ENCODE peak calls at places on chromosomes 2 and 18, in nine cellular contexts. One of them, this sample, is unnamed.
A peak's percentile ranks its signal among the peaks of the same experiment; 100 is the strongest.

GRCh38 chr18:32771169-32771751 is 1.6 kb downstream of the KLHL14 start:
- DNase-seq in stimulated activated CD8-positive, alpha-beta memory T cell treated with anti-CD3 and anti-CD28 coated beads, Interleukin-15, amount 100 ng/mL, for 48 hours: no peak
- DNase-seq in NCI-H2081: peak; percentile 58
- DNase-seq in activated effector memory CD4-positive, alpha-beta T cell treated with Interleukin-2 at 50 U/mL for 16 hours: no peak
- DNase-seq in fibroblast of lung: no peak
- DNase-seq in T-cell: no peak
- DNase-seq in EL: no peak
- DNase-seq in transverse colon: no peak
- DNase-seq in RWPE1: no peak
- DNase-seq in this sample: no peak

GRCh38 chr2:151860210-151860609 is 32.0 kb upstream of the ARL5A start:
- DNase-seq in T-cell: no peak
- DNase-seq in EL: no peak
- DNase-seq in RWPE1: no peak
- DNase-seq in activated effector memory CD4-positive, alpha-beta T cell treated with Interleukin-2 at 50 U/mL for 16 hours: no peak
- DNase-seq in fibroblast of lung: no peak
- DNase-seq in transverse colon: no peak
- DNase-seq in stimulated activated CD8-positive, alpha-beta memory T cell treated with anti-CD3 and anti-CD28 coated beads, Interleukin-15, amount 100 ng/mL, for 48 hours: no peak
- DNase-seq in NCI-H2081: no peak
- DNase-seq in this sample: no peak

GRCh38 chr2:26178746-26179436 is 6.0 kb downstream of the GAREM2 start:
- DNase-seq in NCI-H2081: no peak
- DNase-seq in RWPE1: no peak
- DNase-seq in stimulated activated CD8-positive, alpha-beta memory T cell treated with anti-CD3 and anti-CD28 coated beads, Interleukin-15, amount 100 ng/mL, for 48 hours: no peak
- DNase-seq in EL: peak; percentile 31
- DNase-seq in transverse colon: peak; percentile 56
- DNase-seq in activated effector memory CD4-positive, alpha-beta T cell treated with Interleukin-2 at 50 U/mL for 16 hours: no peak
- DNase-seq in T-cell: no peak
- DNase-seq in fibroblast of lung: no peak
- DNase-seq in this sample: no peak

GRCh38 chr2:222950886-222951285 is 90.0 kb downstream of the ACSL3 start:
- DNase-seq in activated effector memory CD4-positive, alpha-beta T cell treated with Interleukin-2 at 50 U/mL for 16 hours: no peak
- DNase-seq in transverse colon: no peak
- DNase-seq in T-cell: no peak
- DNase-seq in fibroblast of lung: peak; percentile 41
- DNase-seq in RWPE1: peak; percentile 45
- DNase-seq in EL: peak; percentile 94
- DNase-seq in NCI-H2081: no peak
- DNase-seq in stimulated activated CD8-positive, alpha-beta memory T cell treated with anti-CD3 and anti-CD28 coated beads, Interleukin-15, amount 100 ng/mL, for 48 hours: no peak
- DNase-seq in this sample: peak; percentile 60

GRCh38 chr2:191304939-191305875 is 60.0 kb downstream of the MYO1B start:
- DNase-seq in fibroblast of lung: peak; percentile 97
- DNase-seq in transverse colon: peak; percentile 17
- DNase-seq in stimulated activated CD8-positive, alpha-beta memory T cell treated with anti-CD3 and anti-CD28 coated beads, Interleukin-15, amount 100 ng/mL, for 48 hours: no peak
- DNase-seq in RWPE1: peak; percentile 79
- DNase-seq in EL: peak; percentile 63
- DNase-seq in NCI-H2081: no peak
- DNase-seq in activated effector memory CD4-positive, alpha-beta T cell treated with Interleukin-2 at 50 U/mL for 16 hours: no peak
- DNase-seq in T-cell: no peak
- DNase-seq in this sample: peak; percentile 94

GRCh38 chr2:27730980-27731691 is 40.4 kb upstream of the MRPL33 start:
- DNase-seq in RWPE1: no peak
- DNase-seq in activated effector memory CD4-positive, alpha-beta T cell treated with Interleukin-2 at 50 U/mL for 16 hours: no peak
- DNase-seq in stimulated activated CD8-positive, alpha-beta memory T cell treated with anti-CD3 and anti-CD28 coated beads, Interleukin-15, amount 100 ng/mL, for 48 hours: no peak
- DNase-seq in fibroblast of lung: no peak
- DNase-seq in NCI-H2081: no peak
- DNase-seq in EL: no peak
- DNase-seq in T-cell: no peak
- DNase-seq in transverse colon: no peak
- DNase-seq in this sample: no peak

GRCh38 chr2:148926291-148926961 is 51.4 kb downstream of the KIF5C start:
- DNase-seq in EL: peak; percentile 28
- DNase-seq in NCI-H2081: no peak
- DNase-seq in transverse colon: peak; percentile 34
- DNase-seq in fibroblast of lung: peak; percentile 41
- DNase-seq in RWPE1: peak; percentile 8
- DNase-seq in stimulated activated CD8-positive, alpha-beta memory T cell treated with anti-CD3 and anti-CD28 coated beads, Interleukin-15, amount 100 ng/mL, for 48 hours: peak; percentile 23
- DNase-seq in activated effector memory CD4-positive, alpha-beta T cell treated with Interleukin-2 at 50 U/mL for 16 hours: peak; percentile 35
- DNase-seq in T-cell: peak; percentile 45
- DNase-seq in this sample: peak; percentile 29

GRCh38 chr2:121092095-121092494 is 192.9 kb downstream of the TFCP2L1 start:
- DNase-seq in EL: no peak
- DNase-seq in fibroblast of lung: no peak
- DNase-seq in activated effector memory CD4-positive, alpha-beta T cell treated with Interleukin-2 at 50 U/mL for 16 hours: no peak
- DNase-seq in stimulated activated CD8-positive, alpha-beta memory T cell treated with anti-CD3 and anti-CD28 coated beads, Interleukin-15, amount 100 ng/mL, for 48 hours: no peak
- DNase-seq in transverse colon: peak; percentile 53
- DNase-seq in NCI-H2081: no peak
- DNase-seq in RWPE1: no peak
- DNase-seq in T-cell: no peak
- DNase-seq in this sample: no peak

GRCh38 chr18:23883277-23883790 is 131.2 kb upstream of the TTC39C start:
- DNase-seq in activated effector memory CD4-positive, alpha-beta T cell treated with Interleukin-2 at 50 U/mL for 16 hours: no peak
- DNase-seq in stimulated activated CD8-positive, alpha-beta memory T cell treated with anti-CD3 and anti-CD28 coated beads, Interleukin-15, amount 100 ng/mL, for 48 hours: no peak
- DNase-seq in T-cell: no peak
- DNase-seq in EL: no peak
- DNase-seq in fibroblast of lung: no peak
- DNase-seq in NCI-H2081: peak; percentile 70
- DNase-seq in transverse colon: no peak
- DNase-seq in RWPE1: peak; percentile 56
- DNase-seq in this sample: no peak

GRCh38 chr2:85356186-85356585 is 1.6 kb downstream of the ELMOD3 start:
- DNase-seq in activated effector memory CD4-positive, alpha-beta T cell treated with Interleukin-2 at 50 U/mL for 16 hours: no peak
- DNase-seq in transverse colon: no peak
- DNase-seq in stimulated activated CD8-positive, alpha-beta memory T cell treated with anti-CD3 and anti-CD28 coated beads, Interleukin-15, amount 100 ng/mL, for 48 hours: no peak
- DNase-seq in RWPE1: no peak
- DNase-seq in NCI-H2081: no peak
- DNase-seq in fibroblast of lung: no peak
- DNase-seq in T-cell: no peak
- DNase-seq in EL: no peak
- DNase-seq in this sample: no peak

GRCh38 chr18:29862824-29863223 is 1179.7 kb downstream of the DSC3 start:
- DNase-seq in fibroblast of lung: no peak
- DNase-seq in stimulated activated CD8-positive, alpha-beta memory T cell treated with anti-CD3 and anti-CD28 coated beads, Interleukin-15, amount 100 ng/mL, for 48 hours: no peak
- DNase-seq in NCI-H2081: no peak
- DNase-seq in EL: no peak
- DNase-seq in activated effector memory CD4-positive, alpha-beta T cell treated with Interleukin-2 at 50 U/mL for 16 hours: no peak
- DNase-seq in T-cell: no peak
- DNase-seq in RWPE1: no peak
- DNase-seq in transverse colon: no peak
- DNase-seq in this sample: no peak

GRCh38 chr18:76953186-76953982 is 131.0 kb downstream of the ZNF236 start:
- DNase-seq in NCI-H2081: peak; percentile 72
- DNase-seq in T-cell: no peak
- DNase-seq in fibroblast of lung: peak; percentile 48
- DNase-seq in RWPE1: no peak
- DNase-seq in activated effector memory CD4-positive, alpha-beta T cell treated with Interleukin-2 at 50 U/mL for 16 hours: no peak
- DNase-seq in EL: no peak
- DNase-seq in transverse colon: peak; percentile 62
- DNase-seq in stimulated activated CD8-positive, alpha-beta memory T cell treated with anti-CD3 and anti-CD28 coated beads, Interleukin-15, amount 100 ng/mL, for 48 hours: no peak
- DNase-seq in this sample: peak; percentile 40

GRCh38 chr2:11655495-11655894 is 14.5 kb downstream of the NTSR2 start:
- DNase-seq in EL: no peak
- DNase-seq in stimulated activated CD8-positive, alpha-beta memory T cell treated with anti-CD3 and anti-CD28 coated beads, Interleukin-15, amount 100 ng/mL, for 48 hours: no peak
- DNase-seq in fibroblast of lung: peak; percentile 50
- DNase-seq in NCI-H2081: no peak
- DNase-seq in transverse colon: no peak
- DNase-seq in T-cell: no peak
- DNase-seq in RWPE1: no peak
- DNase-seq in activated effector memory CD4-positive, alpha-beta T cell treated with Interleukin-2 at 50 U/mL for 16 hours: no peak
- DNase-seq in this sample: no peak

GRCh38 chr2:7430421-7430868 is 513.2 kb downstream of the RNF144A start:
- DNase-seq in fibroblast of lung: no peak
- DNase-seq in EL: no peak
- DNase-seq in stimulated activated CD8-positive, alpha-beta memory T cell treated with anti-CD3 and anti-CD28 coated beads, Interleukin-15, amount 100 ng/mL, for 48 hours: no peak
- DNase-seq in NCI-H2081: no peak
- DNase-seq in transverse colon: no peak
- DNase-seq in activated effector memory CD4-positive, alpha-beta T cell treated with Interleukin-2 at 50 U/mL for 16 hours: no peak
- DNase-seq in T-cell: no peak
- DNase-seq in RWPE1: no peak
- DNase-seq in this sample: no peak

GRCh38 chr18:3973191-3973590 is 481.9 kb downstream of the DLGAP1 start:
- DNase-seq in activated effector memory CD4-positive, alpha-beta T cell treated with Interleukin-2 at 50 U/mL for 16 hours: no peak
- DNase-seq in T-cell: no peak
- DNase-seq in EL: no peak
- DNase-seq in stimulated activated CD8-positive, alpha-beta memory T cell treated with anti-CD3 and anti-CD28 coated beads, Interleukin-15, amount 100 ng/mL, for 48 hours: no peak
- DNase-seq in fibroblast of lung: no peak
- DNase-seq in NCI-H2081: no peak
- DNase-seq in RWPE1: no peak
- DNase-seq in transverse colon: no peak
- DNase-seq in this sample: no peak

GRCh38 chr2:105744909-105745853 is at the start of gene NCK2:
- DNase-seq in transverse colon: peak; percentile 41
- DNase-seq in EL: peak; percentile 33
- DNase-seq in T-cell: no peak
- DNase-seq in fibroblast of lung: peak; percentile 34
- DNase-seq in RWPE1: no peak
- DNase-seq in activated effector memory CD4-positive, alpha-beta T cell treated with Interleukin-2 at 50 U/mL for 16 hours: peak; percentile 30
- DNase-seq in stimulated activated CD8-positive, alpha-beta memory T cell treated with anti-CD3 and anti-CD28 coated beads, Interleukin-15, amount 100 ng/mL, for 48 hours: no peak
- DNase-seq in NCI-H2081: no peak
- DNase-seq in this sample: peak; percentile 33

GRCh38 chr2:36480028-36480427 is 117.9 kb downstream of the FEZ2 start:
- DNase-seq in activated effector memory CD4-positive, alpha-beta T cell treated with Interleukin-2 at 50 U/mL for 16 hours: no peak
- DNase-seq in T-cell: no peak
- DNase-seq in transverse colon: no peak
- DNase-seq in fibroblast of lung: no peak
- DNase-seq in EL: no peak
- DNase-seq in RWPE1: no peak
- DNase-seq in NCI-H2081: no peak
- DNase-seq in stimulated activated CD8-positive, alpha-beta memory T cell treated with anti-CD3 and anti-CD28 coated beads, Interleukin-15, amount 100 ng/mL, for 48 hours: no peak
- DNase-seq in this sample: no peak

GRCh38 chr2:129619471-129619870 is 360.0 kb upstream of the RAB6C start:
- DNase-seq in fibroblast of lung: no peak
- DNase-seq in transverse colon: no peak
- DNase-seq in RWPE1: no peak
- DNase-seq in EL: no peak
- DNase-seq in T-cell: no peak
- DNase-seq in activated effector memory CD4-positive, alpha-beta T cell treated with Interleukin-2 at 50 U/mL for 16 hours: no peak
- DNase-seq in NCI-H2081: peak; percentile 26
- DNase-seq in stimulated activated CD8-positive, alpha-beta memory T cell treated with anti-CD3 and anti-CD28 coated beads, Interleukin-15, amount 100 ng/mL, for 48 hours: no peak
- DNase-seq in this sample: no peak

This sample was measured in fibroblast of pulmonary artery.